ENCODE peak calls at places on chromosomes 3 and 15, in six cellular contexts. P is GM12878, S is WERI-Rb-1, V is endothelial cell of umbilical vein, I is testis, B is esophagus squamous epithelium. Z is an unnamed sample.

GRCh38 chr3:57100046-57100695 is 39.7 kb downstream of the SPATA12 start:
- DNase-seq in B (peak; percentile 6), I (peak; percentile 90), V (peak; percentile 83), P (peak; percentile 16), S (peak; percentile 62), Z (peak; percentile 63)

GRCh38 chr3:52606373-52607085 is 70.1 kb downstream of the UQCC5 start:
- DNase-seq in S (no peak), P (no peak), V (peak; percentile 32), I (no peak), B (no peak), Z (peak; percentile 95)

GRCh38 chr3:121747976-121748375 is 1.6 kb downstream of the GOLGB1 start:
- DNase-seq in S (no peak), P (no peak), V (no peak), B (no peak), I (no peak), Z (no peak)

GRCh38 chr3:114350271-114350670 is 56.4 kb downstream of the TIGIT start:
- DNase-seq in P (no peak), V (no peak), I (no peak), S (no peak), B (no peak), Z (no peak)

GRCh38 chr3:36944012-36944640 is 728 bp downstream of the TRANK1 start:
- DNase-seq in S (peak; percentile 19), P (no peak), V (peak; percentile 61), I (peak; percentile 57), B (no peak), Z (peak; percentile 16)

GRCh38 chr15:59953392-59953883 is 50.7 kb upstream of the FOXB1 start:
- DNase-seq in B (no peak), V (no peak), P (no peak), I (no peak), S (peak; percentile 57), Z (no peak)

GRCh38 chr3:134652409-134652831 is 1.6 kb upstream of the KY start:
- DNase-seq in P (no peak), I (no peak), S (no peak), B (no peak), V (no peak), Z (peak; percentile 37)

GRCh38 chr15:56428821-56429458 is 36.0 kb downstream of the MNS1 start:
- DNase-seq in V (peak; percentile 49), I (no peak), S (no peak), P (peak; percentile 7), B (no peak), Z (peak; percentile 59)

GRCh38 chr15:64454282-64454681 is 6.1 kb upstream of the ZNF609 start:
- DNase-seq in B (no peak), P (no peak), V (no peak), S (no peak), I (no peak), Z (no peak)

GRCh38 chr15:91867581-91868026 is 14.1 kb downstream of the SLCO3A1 start:
- DNase-seq in V (no peak), B (no peak), S (no peak), I (peak; percentile 60), P (no peak), Z (peak; percentile 96)

GRCh38 chr3:189950258-189950657 is 170.4 kb downstream of the P3H2 start:
- DNase-seq in S (no peak), P (no peak), B (no peak), I (no peak), V (no peak), Z (peak; percentile 68)

GRCh38 chr15:80778964-80779657 is at the start of gene CEMIP:
- DNase-seq in P (no peak), I (peak; percentile 87), S (peak; percentile 82), V (peak; percentile 72), B (no peak), Z (peak; percentile 43)

GRCh38 chr15:69976366-69976994 is 121.2 kb downstream of the TLE3 start:
- DNase-seq in I (peak; percentile 42), B (no peak), S (no peak), V (peak; percentile 40), P (no peak), Z (peak; percentile 28)

GRCh38 chr3:65666426-65667091 is 372.2 kb downstream of the MAGI1 start:
- DNase-seq in V (no peak), S (no peak), P (no peak), B (no peak), I (no peak), Z (peak; percentile 71)

GRCh38 chr3:59300727-59301134 is 250.9 kb upstream of the CFAP20DC start:
- DNase-seq in S (no peak), P (no peak), V (no peak), B (no peak), I (no peak), Z (peak; percentile 99)

GRCh38 chr3:24341668-24342067 is 153.0 kb downstream of the THRB start:
- DNase-seq in S (no peak), P (no peak), I (no peak), B (no peak), V (no peak), Z (no peak)

GRCh38 chr15:96409231-96410138 is 79.0 kb downstream of the NR2F2 start:
- DNase-seq in I (peak; percentile 18), B (no peak), V (peak; percentile 26), S (no peak), P (no peak), Z (no peak)

GRCh38 chr3:36540898-36541518 is 160.7 kb downstream of the STAC start:
- DNase-seq in S (peak; percentile 41), P (no peak), I (peak; percentile 40), V (no peak), B (no peak), Z (peak; percentile 38)

GRCh38 chr3:162487138-162487537 is 990.5 kb downstream of the OTOL1 start:
- DNase-seq in I (no peak), P (no peak), B (no peak), S (no peak), V (no peak), Z (peak; percentile 10)

GRCh38 chr3:196754215-196754937 is 14.7 kb downstream of the PAK2 start:
- DNase-seq in B (no peak), P (no peak), V (peak; percentile 8), S (no peak), I (no peak), Z (no peak)

GRCh38 chr15:39919740-39920509 is at the start of gene GPR176:
- DNase-seq in V (peak; percentile 89), S (peak; percentile 49), I (peak; percentile 64), B (no peak), P (no peak), Z (no peak)

GRCh38 chr15:80207887-80208286 is 44.1 kb downstream of the CTXND1 start:
- DNase-seq in V (no peak), B (no peak), S (no peak), I (no peak), P (no peak), Z (peak; percentile 66)

GRCh38 chr3:52385157-52385556 is 59.7 kb downstream of the SEMA3G start:
- DNase-seq in S (peak; percentile 93), P (no peak), B (no peak), V (peak; percentile 26), I (no peak), Z (peak; percentile 57)

DNA sequence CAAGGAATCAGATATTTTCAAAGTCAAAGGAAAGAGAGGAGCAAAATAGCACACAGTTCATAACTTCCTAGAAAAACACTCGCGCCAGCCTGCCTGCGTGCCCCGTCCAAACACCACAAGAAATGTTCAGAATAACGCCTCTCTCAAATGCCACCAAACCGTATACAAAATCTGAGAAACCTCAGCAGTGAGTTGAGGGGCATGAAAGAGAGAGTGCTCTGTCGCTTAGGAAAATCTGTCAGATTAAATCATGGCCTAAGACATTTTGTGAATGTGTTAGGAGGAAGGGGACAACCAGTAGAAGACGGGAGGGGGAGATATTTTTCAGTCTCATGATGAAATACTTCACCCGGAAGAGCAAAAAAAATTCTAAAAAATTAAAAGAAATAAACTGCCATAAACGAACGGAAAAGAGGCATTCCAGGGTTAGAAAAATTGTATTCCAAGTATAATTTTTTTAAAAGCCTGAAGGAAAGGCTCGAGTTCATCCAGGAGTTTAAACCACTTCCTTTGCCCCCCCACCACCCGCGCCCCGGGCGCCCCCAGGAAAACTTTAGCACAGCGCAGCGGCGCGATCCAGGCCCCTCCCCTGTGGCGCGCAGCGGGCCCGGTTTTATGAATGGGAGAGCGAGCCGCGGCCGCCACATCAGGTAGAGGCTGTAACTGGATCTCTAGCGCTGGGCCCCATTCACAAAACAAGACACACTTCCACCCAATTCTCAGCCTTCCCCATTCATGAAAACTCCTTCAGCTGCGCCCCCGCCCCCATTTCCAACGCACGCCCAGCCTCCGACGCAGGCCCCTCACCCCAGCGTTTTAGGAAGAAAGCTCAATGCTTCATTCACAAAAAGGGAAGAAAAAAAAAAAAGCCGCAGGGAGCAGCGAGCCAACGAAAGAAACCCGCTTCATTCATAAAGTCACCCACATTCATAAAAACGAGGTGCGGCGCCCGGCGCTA is 1.5 kb downstream of the ETV5 start:
- DNase-seq in B (peak; percentile 5), I (peak; percentile 91), V (peak; percentile 74), P (no peak), S (peak; percentile 60), Z (peak; percentile 38)
- TF ChIP-seq CTCF in B (no peak), I (no peak), V (no peak), P (no peak), S (no peak), Z (no peak)

DNA sequence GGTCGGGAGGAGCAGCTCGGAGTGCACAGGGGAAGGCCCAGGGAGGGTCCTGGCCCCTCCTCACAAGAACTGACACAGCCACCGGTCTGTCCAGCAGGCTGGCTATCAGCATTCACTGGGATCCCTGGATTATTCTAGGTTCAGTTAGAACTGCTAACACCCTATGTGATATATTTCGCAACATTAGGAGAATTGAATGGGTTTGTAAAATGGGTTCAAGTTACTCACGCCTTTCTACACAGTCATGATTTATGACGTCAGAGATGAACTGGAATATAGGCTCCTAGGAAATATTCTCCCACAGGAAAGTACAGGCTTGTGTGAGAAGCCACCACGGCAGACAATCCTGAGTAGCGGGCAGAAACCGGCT is 972 bp upstream of the BSN start:
- DNase-seq in I (no peak), B (no peak), P (no peak), S (no peak), V (no peak), Z (peak; percentile 63)
- H3K4me3 ChIP-seq in I (peak overlapping the region; percentile 86), B (no peak overlapping the region), P (no peak overlapping the region), S (peak overlapping the region; percentile 62), V (no peak overlapping the region), Z (no peak overlapping the region)

DNA sequence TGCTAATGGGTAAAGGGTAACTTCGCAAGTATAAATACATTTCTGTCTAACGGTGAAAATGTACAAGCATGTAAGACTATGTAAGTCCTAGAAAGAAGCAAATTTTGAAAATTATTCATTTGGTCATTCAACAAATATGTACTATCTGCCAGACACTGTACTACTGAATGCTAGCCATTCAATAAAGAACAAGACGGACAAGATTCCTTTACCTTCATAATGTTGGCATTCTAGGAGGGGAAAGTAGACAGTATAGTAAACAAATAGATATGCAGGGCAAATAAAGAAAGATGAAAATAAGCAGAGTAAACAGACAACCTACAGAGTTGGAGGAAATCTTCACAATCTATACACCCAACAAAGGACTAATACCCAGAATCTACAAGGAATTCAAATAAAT is 32.7 kb downstream of the C3orf70 start:
- DNase-seq in V (no peak), P (no peak), I (no peak), S (no peak), B (no peak), Z (no peak)
- H3K27me3 ChIP-seq in V (no peaks in the 10 kb centered on the region), P (no peaks in the 10 kb centered on the region), I (no peaks in the 10 kb centered on the region), S (no peaks in the 10 kb centered on the region), B (no peaks in the 10 kb centered on the region), Z (no peaks in the 10 kb centered on the region)

DNA sequence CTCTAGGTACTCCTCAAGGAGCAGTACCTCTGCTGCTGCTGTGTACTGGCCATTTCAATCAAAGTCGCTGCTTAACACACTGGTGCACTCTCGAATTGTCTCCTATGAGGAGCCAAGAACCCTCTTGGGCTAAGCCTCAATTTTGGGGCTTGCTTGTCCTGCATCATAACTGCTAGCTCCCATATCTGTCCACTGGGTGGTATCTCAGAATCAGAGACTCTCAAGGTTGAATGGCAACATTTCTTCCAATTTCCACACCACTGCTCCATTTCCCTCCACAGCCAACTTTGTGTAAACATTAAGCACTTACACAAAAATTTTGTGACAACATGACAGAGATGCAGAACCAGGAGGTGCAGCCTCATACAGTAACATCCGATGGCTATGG is 82.4 kb downstream of the XXYLT1 start:
- DNase-seq in V (no peak), I (no peak), B (no peak), P (no peak), S (no peak), Z (no peak)
- TF ChIP-seq CTCF in V (peak; percentile 4), I (no peak), B (no peak), P (no peak), S (no peak), Z (peak; percentile 3)

Z was measured in bronchial epithelial cell.